ENCODE peak calls at places on chromosomes 4 and X, in ten cellular contexts. One of them, this sample, is unnamed. For H3K4me1, the result is how much of the 10 kb centered on the place peaks cover.

GRCh38 chr4:111776546-111776945 is 368.7 kb upstream of the FAM241A start:
- DNase-seq in psoas muscle: no peak
- DNase-seq in kidney: no peak
- DNase-seq in PC-9: no peak
- DNase-seq in heart right ventricle: no peak
- DNase-seq in breast epithelium: no peak
- DNase-seq in cardiac muscle cell: no peak
- DNase-seq in IMR-90: no peak
- DNase-seq in stomach: no peak
- DNase-seq in adrenal gland: no peak
- DNase-seq in this sample: no peak

GRCh38 chr4:56128231-56128630 is 179.5 kb downstream of the CEP135 start:
- DNase-seq in stomach: no peak
- DNase-seq in IMR-90: peak
- DNase-seq in adrenal gland: no peak
- DNase-seq in kidney: no peak
- DNase-seq in psoas muscle: no peak
- DNase-seq in PC-9: no peak
- DNase-seq in heart right ventricle: no peak
- DNase-seq in cardiac muscle cell: peak
- DNase-seq in breast epithelium: no peak
- DNase-seq in this sample: no peak

GRCh38 chr4:36753048-36753447 is 471.6 kb downstream of the DTHD1 start:
- DNase-seq in psoas muscle: no peak
- DNase-seq in adrenal gland: no peak
- DNase-seq in heart right ventricle: no peak
- DNase-seq in PC-9: no peak
- DNase-seq in IMR-90: no peak
- DNase-seq in stomach: no peak
- DNase-seq in breast epithelium: no peak
- DNase-seq in kidney: no peak
- DNase-seq in cardiac muscle cell: no peak
- DNase-seq in this sample: no peak

GRCh38 chr4:154838694-154839093 is 57.6 kb downstream of the RBM46 start:
- DNase-seq in breast epithelium: no peak
- DNase-seq in stomach: no peak
- DNase-seq in heart right ventricle: no peak
- DNase-seq in PC-9: no peak
- DNase-seq in psoas muscle: no peak
- DNase-seq in IMR-90: no peak
- DNase-seq in kidney: no peak
- DNase-seq in cardiac muscle cell: no peak
- DNase-seq in adrenal gland: no peak
- DNase-seq in this sample: no peak

GRCh38 chr4:6658635-6659075 is 18.2 kb downstream of the MRFAP1 start:
- DNase-seq in heart right ventricle: peak
- DNase-seq in stomach: no peak
- DNase-seq in kidney: peak
- DNase-seq in cardiac muscle cell: peak
- DNase-seq in adrenal gland: peak
- DNase-seq in PC-9: no peak
- DNase-seq in psoas muscle: peak
- DNase-seq in IMR-90: peak
- DNase-seq in breast epithelium: no peak
- DNase-seq in this sample: no peak

GRCh38 chrX:2859197-2859797 is 30.6 kb downstream of the GYG2 start:
- DNase-seq in kidney: no peak
- DNase-seq in stomach: no peak
- DNase-seq in psoas muscle: no peak
- DNase-seq in PC-9: no peak
- DNase-seq in breast epithelium: no peak
- DNase-seq in heart right ventricle: no peak
- DNase-seq in cardiac muscle cell: no peak
- DNase-seq in IMR-90: no peak
- DNase-seq in adrenal gland: no peak
- DNase-seq in this sample: no peak

GRCh38 chr4:101035522-101035921 is 311.8 kb downstream of the PPP3CA start:
- DNase-seq in adrenal gland: no peak
- DNase-seq in cardiac muscle cell: no peak
- DNase-seq in stomach: no peak
- DNase-seq in IMR-90: no peak
- DNase-seq in psoas muscle: no peak
- DNase-seq in PC-9: no peak
- DNase-seq in heart right ventricle: no peak
- DNase-seq in breast epithelium: no peak
- DNase-seq in kidney: no peak
- DNase-seq in this sample: no peak

GRCh38 chr4:52862605-52863236 is 604 bp downstream of the RASL11B start:
- DNase-seq in psoas muscle: no peak
- DNase-seq in cardiac muscle cell: no peak
- DNase-seq in kidney: no peak
- DNase-seq in PC-9: no peak
- DNase-seq in stomach: no peak
- DNase-seq in adrenal gland: no peak
- DNase-seq in heart right ventricle: no peak
- DNase-seq in IMR-90: no peak
- DNase-seq in breast epithelium: no peak
- DNase-seq in this sample: no peak

GRCh38 chr4:38080575-38080974 is 120.4 kb downstream of the PTTG2 start:
- DNase-seq in cardiac muscle cell: no peak
- DNase-seq in stomach: no peak
- DNase-seq in adrenal gland: no peak
- DNase-seq in heart right ventricle: no peak
- DNase-seq in breast epithelium: no peak
- DNase-seq in psoas muscle: no peak
- DNase-seq in IMR-90: no peak
- DNase-seq in PC-9: no peak
- DNase-seq in kidney: no peak
- DNase-seq in this sample: no peak
- H3K4me1 ChIP-seq in cardiac muscle cell: under half
- H3K4me1 ChIP-seq in stomach: under half
- H3K4me1 ChIP-seq in adrenal gland: under half
- H3K4me1 ChIP-seq in heart right ventricle: half or more
- H3K4me1 ChIP-seq in breast epithelium: under half
- H3K4me1 ChIP-seq in psoas muscle: under half
- H3K4me1 ChIP-seq in IMR-90: under half
- H3K4me1 ChIP-seq in PC-9: half or more
- H3K4me1 ChIP-seq in kidney: under half
- H3K4me1 ChIP-seq in this sample: under half

GRCh38 chrX:40152173-40152705 is 54.5 kb upstream of the BCOR start:
- DNase-seq in adrenal gland: no peak
- DNase-seq in IMR-90: no peak
- DNase-seq in PC-9: no peak
- DNase-seq in cardiac muscle cell: no peak
- DNase-seq in psoas muscle: peak
- DNase-seq in heart right ventricle: peak
- DNase-seq in kidney: peak
- DNase-seq in breast epithelium: no peak
- DNase-seq in stomach: peak
- DNase-seq in this sample: peak

GRCh38 chrX:40153335-40154221 is 55.8 kb upstream of the BCOR start:
- DNase-seq in heart right ventricle: no peak
- DNase-seq in stomach: peak
- DNase-seq in IMR-90: no peak
- DNase-seq in adrenal gland: peak
- DNase-seq in cardiac muscle cell: peak
- DNase-seq in kidney: peak
- DNase-seq in PC-9: no peak
- DNase-seq in psoas muscle: peak
- DNase-seq in breast epithelium: no peak
- DNase-seq in this sample: peak

GRCh38 chrX:40154229-40154852 is 56.6 kb upstream of the BCOR start:
- DNase-seq in adrenal gland: peak
- DNase-seq in PC-9: no peak
- DNase-seq in breast epithelium: no peak
- DNase-seq in IMR-90: no peak
- DNase-seq in heart right ventricle: peak
- DNase-seq in stomach: no peak
- DNase-seq in cardiac muscle cell: peak
- DNase-seq in kidney: peak
- DNase-seq in psoas muscle: peak
- DNase-seq in this sample: peak

GRCh38 chrX:40151211-40152172 is 53.7 kb upstream of the BCOR start:
- DNase-seq in cardiac muscle cell: no peak
- DNase-seq in IMR-90: no peak
- DNase-seq in stomach: peak
- DNase-seq in psoas muscle: peak
- DNase-seq in PC-9: no peak
- DNase-seq in heart right ventricle: no peak
- DNase-seq in breast epithelium: no peak
- DNase-seq in adrenal gland: no peak
- DNase-seq in kidney: no peak
- DNase-seq in this sample: no peak

DNA sequence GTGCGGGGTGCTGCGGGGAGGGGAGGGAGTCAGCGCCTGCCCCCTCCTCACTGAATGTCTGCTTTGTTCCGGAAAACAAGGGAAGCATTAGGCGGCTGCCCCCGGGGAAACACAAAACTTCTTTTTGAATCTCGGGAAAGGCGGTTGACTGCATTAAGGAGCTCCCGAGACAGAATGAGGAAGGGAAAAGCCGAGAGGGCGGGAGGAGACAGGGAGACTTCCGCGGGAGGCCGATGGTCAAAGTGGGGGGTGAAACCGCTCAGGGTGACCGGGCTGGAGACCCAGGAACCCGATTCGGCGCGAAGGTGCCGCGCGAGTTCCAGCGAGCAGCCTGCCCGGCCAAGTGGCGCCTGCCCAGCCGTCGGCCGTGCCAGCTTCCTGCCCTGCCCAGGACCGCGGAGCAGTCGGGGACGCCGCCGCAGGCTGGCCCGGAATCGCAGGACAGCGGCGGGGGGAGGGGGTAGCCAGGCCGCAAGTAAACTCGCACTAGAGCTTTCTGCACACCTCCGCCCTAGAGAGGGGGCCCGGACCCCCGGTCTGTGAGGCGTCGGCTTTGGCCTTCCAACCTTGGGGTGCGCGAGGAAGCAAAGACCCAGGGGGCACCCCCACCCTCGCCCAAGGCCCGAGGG is 55.1 kb upstream of the BCOR start:
- DNase-seq in breast epithelium: no peak
- DNase-seq in kidney: peak
- DNase-seq in adrenal gland: peak
- DNase-seq in psoas muscle: peak
- DNase-seq in PC-9: no peak
- DNase-seq in IMR-90: no peak
- DNase-seq in cardiac muscle cell: no peak
- DNase-seq in heart right ventricle: peak
- DNase-seq in stomach: peak
- DNase-seq in this sample: peak
- H3K4me3 ChIP-seq in breast epithelium: peak
- H3K4me3 ChIP-seq in kidney: peak
- H3K4me3 ChIP-seq in adrenal gland: no peak
- H3K4me3 ChIP-seq in psoas muscle: peak
- H3K4me3 ChIP-seq in PC-9: peak
- H3K4me3 ChIP-seq in IMR-90: no peak
- H3K4me3 ChIP-seq in cardiac muscle cell: peak
- H3K4me3 ChIP-seq in heart right ventricle: peak
- H3K4me3 ChIP-seq in stomach: peak
- H3K4me3 ChIP-seq in this sample: peak

GRCh38 chr4:177109769-177110168 is 199.9 kb upstream of the NEIL3 start:
- DNase-seq in IMR-90: no peak
- DNase-seq in PC-9: no peak
- DNase-seq in adrenal gland: no peak
- DNase-seq in stomach: no peak
- DNase-seq in kidney: no peak
- DNase-seq in heart right ventricle: no peak
- DNase-seq in cardiac muscle cell: no peak
- DNase-seq in psoas muscle: no peak
- DNase-seq in breast epithelium: no peak
- DNase-seq in this sample: no peak

GRCh38 chr4:177105526-177105925 is 204.1 kb upstream of the NEIL3 start:
- DNase-seq in kidney: no peak
- DNase-seq in adrenal gland: no peak
- DNase-seq in heart right ventricle: no peak
- DNase-seq in cardiac muscle cell: no peak
- DNase-seq in stomach: no peak
- DNase-seq in breast epithelium: no peak
- DNase-seq in IMR-90: no peak
- DNase-seq in psoas muscle: no peak
- DNase-seq in PC-9: no peak
- DNase-seq in this sample: no peak

GRCh38 chr4:177107288-177107901 is 202.3 kb upstream of the NEIL3 start:
- DNase-seq in breast epithelium: no peak
- DNase-seq in PC-9: no peak
- DNase-seq in adrenal gland: no peak
- DNase-seq in cardiac muscle cell: no peak
- DNase-seq in IMR-90: no peak
- DNase-seq in heart right ventricle: no peak
- DNase-seq in kidney: no peak
- DNase-seq in psoas muscle: no peak
- DNase-seq in stomach: no peak
- DNase-seq in this sample: no peak

GRCh38 chr4:177108708-177109107 is 201.0 kb upstream of the NEIL3 start:
- DNase-seq in psoas muscle: no peak
- DNase-seq in heart right ventricle: no peak
- DNase-seq in breast epithelium: no peak
- DNase-seq in kidney: no peak
- DNase-seq in PC-9: no peak
- DNase-seq in stomach: no peak
- DNase-seq in cardiac muscle cell: peak
- DNase-seq in IMR-90: peak
- DNase-seq in adrenal gland: no peak
- DNase-seq in this sample: no peak
- TF ChIP-seq CTCF in psoas muscle: no peak
- TF ChIP-seq CTCF in heart right ventricle: no peak
- TF ChIP-seq CTCF in breast epithelium: no peak
- TF ChIP-seq CTCF in kidney: peak
- TF ChIP-seq CTCF in PC-9: peak
- TF ChIP-seq CTCF in stomach: no peak
- TF ChIP-seq CTCF in cardiac muscle cell: peak
- TF ChIP-seq CTCF in IMR-90: peak
- TF ChIP-seq CTCF in adrenal gland: no peak
- TF ChIP-seq CTCF in this sample: peak

GRCh38 chrX:154056739-154057367 is 37.2 kb upstream of the IRAK1 start:
- DNase-seq in heart right ventricle: no peak
- DNase-seq in kidney: peak
- DNase-seq in cardiac muscle cell: no peak
- DNase-seq in psoas muscle: no peak
- DNase-seq in PC-9: no peak
- DNase-seq in IMR-90: peak
- DNase-seq in breast epithelium: peak
- DNase-seq in stomach: no peak
- DNase-seq in adrenal gland: no peak
- DNase-seq in this sample: no peak
- H3K4me1 ChIP-seq in heart right ventricle: half or more
- H3K4me1 ChIP-seq in kidney: under half
- H3K4me1 ChIP-seq in cardiac muscle cell: under half
- H3K4me1 ChIP-seq in psoas muscle: under half
- H3K4me1 ChIP-seq in PC-9: under half
- H3K4me1 ChIP-seq in IMR-90: under half
- H3K4me1 ChIP-seq in breast epithelium: under half
- H3K4me1 ChIP-seq in stomach: under half
- H3K4me1 ChIP-seq in adrenal gland: under half
- H3K4me1 ChIP-seq in this sample: under half

This sample was measured in BE2C.